ENCODE peak calls at places on chromosomes 12 and 14, in six cellular contexts. C, Z, H, Y, P and U are unnamed samples.

GRCh38 chr14:78450945-78451344 is 280.8 kb downstream of the NRXN3 start:
- DNase-seq in C (no peak), Z (no peak), H (no peak), Y (no peak), P (no peak), U (no peak)

GRCh38 chr14:50897658-50898175 is 25.9 kb downstream of the ABHD12B start:
- DNase-seq in C (no peak), Z (no peak), H (no peak), Y (no peak), P (no peak), U (no peak)

GRCh38 chr12:76996983-76997382 is 68.4 kb downstream of the E2F7 start:
- DNase-seq in C (no peak), Z (no peak), H (no peak), Y (no peak), P (no peak), U (no peak)

GRCh38 chr12:108399514-108399913 is 60.4 kb upstream of the CMKLR1 start:
- DNase-seq in C (no peak), Z (no peak), H (no peak), Y (no peak), P (no peak), U (no peak)

GRCh38 chr12:3920378-3921141 is 47.4 kb upstream of the PARP11 start:
- DNase-seq in C (no peak), Z (no peak), H (peak), Y (no peak), P (no peak), U (no peak)

GRCh38 chr12:26198742-26199141 is 3.4 kb downstream of the SSPN start:
- DNase-seq in C (no peak), Z (no peak), H (no peak), Y (no peak), P (no peak), U (peak)

GRCh38 chr12:43106355-43106754 is 445.6 kb downstream of the ADAMTS20 start:
- DNase-seq in C (no peak), Z (no peak), H (no peak), Y (no peak), P (no peak), U (no peak)

GRCh38 chr14:64721391-64721791 is 17.2 kb downstream of the PLEKHG3 start:
- DNase-seq in C (peak), Z (no peak), H (peak), Y (peak), P (no peak), U (no peak)

GRCh38 chr12:4958697-4959375 is 49.1 kb downstream of the KCNA1 start:
- DNase-seq in C (no peak), Z (no peak), H (no peak), Y (no peak), P (no peak), U (no peak)

GRCh38 chr12:94260017-94260416 is 111.6 kb downstream of the PLXNC1 start:
- DNase-seq in C (no peak), Z (no peak), H (no peak), Y (no peak), P (no peak), U (no peak)